ENCODE peak calls at places on chromosomes 16 and 17, in four cellular contexts. Q, Z, Y and E are unnamed samples.

GRCh38 chr17:40056379-40057005 is 2.3 kb upstream of the MED24 start:
- DNase-seq in Y (no peak), Q (no peak), Z (no peak), E (no peak)

GRCh38 chr16:7405166-7405565 is 72.5 kb downstream of the RBFOX1 start:
- DNase-seq in Z (no peak), Y (no peak), Q (peak), E (no peak)

GRCh38 chr16:56478228-56479049 is 27.1 kb downstream of the OGFOD1 start:
- DNase-seq in Q (no peak), Z (no peak), Y (no peak), E (peak)

GRCh38 chr17:75856062-75856681 is 1.0 kb upstream of the WBP2 start:
- DNase-seq in Z (no peak), Q (no peak), Y (peak), E (peak)

GRCh38 chr16:67170948-67171649 is 761 bp downstream of the NOL3 start:
- DNase-seq in Q (no peak), Y (no peak), Z (peak), E (no peak)

GRCh38 chr16:88897696-88898425 is 31.4 kb upstream of the PABPN1L start:
- DNase-seq in Z (no peak), Y (no peak), Q (no peak), E (no peak)

GRCh38 chr16:351804-352520 is 561 bp downstream of the AXIN1 start:
- DNase-seq in Z (no peak), Q (no peak), Y (no peak), E (no peak)

GRCh38 chr16:88023786-88024185 is 72.6 kb downstream of the BANP start:
- DNase-seq in Y (no peak), Q (no peak), Z (no peak), E (no peak)

GRCh38 chr17:66495035-66495434 is 192.6 kb downstream of the PRKCA start:
- DNase-seq in Q (no peak), Z (no peak), Y (no peak), E (no peak)

GRCh38 chr17:1590747-1591473 is 28.3 kb upstream of the PITPNA start:
- DNase-seq in Y (no peak), Z (no peak), Q (no peak), E (no peak)

GRCh38 chr17:15261063-15261817 is 3.9 kb downstream of the PMP22 start:
- DNase-seq in Q (peak), Y (no peak), Z (peak), E (peak)

GRCh38 chr17:80068301-80069160 is 32.1 kb downstream of the CCDC40 start:
- DNase-seq in Y (no peak), Q (no peak), Z (peak), E (no peak)

GRCh38 chr16:1858189-1858588 is 13.8 kb downstream of the MEIOB start:
- DNase-seq in Y (no peak), Q (no peak), Z (no peak), E (no peak)

GRCh38 chr17:77312786-77313599 is 172.2 kb downstream of the SEC14L1 start:
- DNase-seq in Q (no peak), Z (peak), Y (no peak), E (no peak)

GRCh38 chr17:2911035-2911754 is 115.0 kb downstream of the RAP1GAP2 start:
- DNase-seq in Z (no peak), Q (no peak), Y (no peak), E (no peak)

GRCh38 chr17:2912754-2913153 is 116.5 kb downstream of the RAP1GAP2 start:
- DNase-seq in Y (no peak), Q (no peak), Z (no peak), E (no peak)

GRCh38 chr17:2909853-2910234 is 113.6 kb downstream of the RAP1GAP2 start:
- DNase-seq in Y (no peak), Z (no peak), Q (no peak), E (no peak)

GRCh38 chr17:2909164-2909852 is 113.1 kb downstream of the RAP1GAP2 start:
- DNase-seq in Y (no peak), Z (no peak), Q (no peak), E (no peak)

GRCh38 chr17:2911755-2912111 is 115.5 kb downstream of the RAP1GAP2 start:
- DNase-seq in Q (no peak), Y (no peak), Z (no peak), E (no peak)
- TF ChIP-seq CTCF in Q (no peak), Y (no peak), Z (no peak), E (no peak)

DNA sequence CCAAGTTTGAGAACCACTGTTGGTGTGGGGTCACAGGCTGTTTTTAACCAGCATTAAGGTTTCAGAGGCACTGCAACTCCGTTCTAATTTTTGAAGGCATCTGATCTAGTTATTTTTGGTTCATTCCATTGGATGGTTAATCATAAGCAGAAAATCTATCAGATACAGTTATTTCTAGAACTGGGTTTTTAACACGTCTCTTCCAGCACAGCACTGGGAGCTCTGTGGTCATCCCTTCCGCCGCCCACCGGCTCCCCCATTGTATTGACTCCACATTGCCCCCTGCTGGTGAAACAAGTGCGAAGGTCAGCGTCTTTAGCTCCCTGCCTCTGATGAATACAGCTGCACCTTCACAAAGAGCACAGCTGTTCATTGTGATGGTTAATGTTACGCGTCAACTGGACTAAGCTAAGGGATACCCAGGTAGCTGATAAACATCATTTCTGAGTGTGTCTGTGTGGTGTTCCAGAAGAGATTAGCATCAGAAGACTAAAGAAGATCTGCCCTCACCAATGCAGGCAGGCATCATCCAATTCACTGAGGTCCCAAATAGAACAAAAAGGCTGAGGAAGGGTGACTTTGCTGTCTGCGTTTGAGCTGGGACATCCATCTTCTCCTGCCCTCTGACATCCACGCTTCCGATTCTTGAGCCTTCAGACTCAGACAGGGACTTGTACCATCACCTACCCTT is 8.5 kb downstream of the CCL18 start:
- DNase-seq in Q (peak), Y (no peak), Z (peak), E (peak)
- TF ChIP-seq CTCF in Q (peak), Y (peak), Z (peak), E (peak)

GRCh38 chr17:22692801-22693171 is 1000.5 kb downstream of the KCNJ18 start:
- DNase-seq in Y (no peak), Z (no peak), Q (no peak), E (no peak)

GRCh38 chr17:22694362-22695227 is 1002.3 kb downstream of the KCNJ18 start:
- DNase-seq in Q (no peak), Y (no peak), Z (no peak), E (no peak)

GRCh38 chr17:22695228-22695619 is 1002.9 kb downstream of the KCNJ18 start:
- DNase-seq in Z (no peak), Q (no peak), Y (no peak), E (no peak)

DNA sequence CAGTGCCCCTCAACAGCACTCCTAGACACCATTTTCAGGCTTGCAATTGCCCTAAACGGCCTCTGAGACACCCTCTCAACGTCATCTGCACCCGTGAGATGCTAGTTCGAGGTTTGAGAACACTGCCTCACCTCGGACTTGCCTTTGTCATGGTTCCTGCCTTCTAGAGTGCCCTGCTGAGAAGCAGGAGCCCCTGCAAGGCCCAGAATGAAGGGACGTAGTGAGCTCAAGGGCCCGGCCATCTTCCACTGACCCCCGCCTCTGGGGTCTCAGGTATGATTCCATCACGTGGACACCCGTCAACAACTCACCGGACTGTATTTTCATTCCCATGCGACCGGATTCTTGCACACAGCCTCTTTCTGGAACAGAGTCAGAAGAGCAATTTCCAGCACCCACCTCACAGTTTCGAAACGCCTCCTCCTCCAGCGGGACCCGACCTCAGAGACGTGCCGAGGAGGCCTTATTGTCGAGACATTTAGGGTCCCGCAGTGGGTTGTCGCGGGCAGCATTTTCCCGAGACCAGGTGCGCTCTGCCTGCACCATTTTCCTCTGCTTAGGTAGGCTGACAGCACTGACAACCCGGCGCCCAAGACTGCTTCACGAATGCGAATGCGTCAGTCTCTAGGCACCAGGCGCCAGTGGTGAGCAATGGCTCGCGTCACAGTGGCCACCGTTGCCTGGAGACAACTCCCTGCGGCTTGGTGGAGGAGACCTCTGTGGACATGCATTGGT is 999.9 kb downstream of the KCNJ18 start:
- DNase-seq in Q (no peak), Z (no peak), Y (no peak), E (no peak)
- TF ChIP-seq CTCF in Q (no peak), Z (no peak), Y (no peak), E (no peak)

DNA sequence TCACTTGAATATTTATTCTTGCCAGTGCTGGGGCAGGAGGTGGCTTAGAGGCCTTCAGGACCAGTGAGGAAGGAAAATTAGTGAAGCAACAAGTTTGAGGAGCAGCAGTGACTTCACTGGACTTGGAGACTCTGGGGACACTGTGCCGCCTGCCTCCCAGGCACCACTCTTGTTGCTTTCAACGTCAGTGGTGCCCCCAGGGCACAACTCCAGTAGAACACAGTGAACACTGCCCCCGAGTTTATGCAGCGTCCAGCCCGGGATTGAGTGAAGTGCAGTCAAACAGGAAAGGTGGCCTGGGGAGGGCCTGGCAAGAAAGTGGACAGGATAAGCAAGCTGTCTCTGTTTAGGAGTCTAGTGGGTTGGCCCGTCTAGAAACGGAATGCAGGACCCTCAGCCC is 24.4 kb upstream of the NAT9 start:
- DNase-seq in Z (no peak), Q (no peak), Y (no peak), E (no peak)
- TF ChIP-seq CTCF in Z (no peak), Q (no peak), Y (no peak), E (no peak)

DNA sequence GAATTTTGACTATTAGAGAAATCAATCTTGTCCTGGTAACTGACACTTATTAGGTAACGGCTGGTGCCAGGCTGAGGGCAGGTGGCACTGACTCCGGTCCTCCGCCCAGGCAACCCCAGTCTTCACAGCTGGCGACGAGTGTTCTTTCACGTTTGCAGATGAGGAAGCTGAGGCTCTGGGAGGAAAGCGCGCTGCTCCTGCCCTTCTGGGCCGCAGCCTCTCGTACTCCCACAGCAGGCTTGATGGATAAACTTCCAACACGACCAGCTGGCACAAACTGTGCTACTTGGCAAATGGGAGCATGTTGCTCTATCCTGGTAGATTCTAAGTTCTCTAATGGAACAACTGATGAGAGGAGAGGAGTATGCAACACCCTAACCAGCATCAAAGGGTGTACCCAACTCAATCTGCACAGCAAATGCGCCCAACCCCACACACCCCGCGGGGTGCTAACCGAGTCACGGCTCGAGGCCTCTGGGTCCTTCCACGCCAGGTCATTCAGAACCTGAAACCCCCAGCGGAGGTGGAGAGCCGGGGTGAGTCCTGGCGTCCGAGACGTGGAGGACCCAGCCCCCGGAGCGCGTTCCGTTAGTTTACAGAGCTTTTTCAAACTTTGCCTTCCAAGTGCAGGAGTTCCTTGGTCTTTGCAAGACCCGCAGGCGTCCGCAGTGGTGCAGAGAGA is 477 bp upstream of the SLC47A1 start:
- DNase-seq in Y (no peak), Q (no peak), Z (no peak), E (no peak)
- TF ChIP-seq CTCF in Y (no peak), Q (no peak), Z (no peak), E (no peak)